ENCODE peak calls at places on chromosomes 3 and 15, in five cellular contexts. A, K, U, V and S are unnamed samples.
A peak's percentile ranks its signal among the peaks of the same experiment; 100 is the strongest.

GRCh38 chr15:65791335-65792129 is 561 bp downstream of the DENND4A start:
- DNase-seq in A (peak; percentile 54), U (peak; percentile 65), V (no peak), K (no peak), S (peak; percentile 56)

GRCh38 chr3:163185721-163186350 is 1689.2 kb downstream of the OTOL1 start:
- DNase-seq in U (no peak), K (no peak), V (no peak), A (no peak), S (no peak)

GRCh38 chr3:158802399-158803023 is 657 bp downstream of the MFSD1 start:
- DNase-seq in V (no peak), K (no peak), U (no peak), A (no peak), S (no peak)

GRCh38 chr15:56732881-56733130 is 503 bp downstream of the ZNF280D start:
- DNase-seq in U (peak; percentile 8), V (no peak), A (peak; percentile 23), K (no peak), S (peak; percentile 78)

GRCh38 chr3:121414924-121415323 is 130.9 kb downstream of the POLQ start:
- DNase-seq in A (no peak), K (no peak), V (no peak), U (no peak), S (no peak)

GRCh38 chr3:174869448-174869847 is 10.3 kb downstream of the NAALADL2 start:
- DNase-seq in A (no peak), K (no peak), U (no peak), V (no peak), S (no peak)

GRCh38 chr3:171261487-171261886 is 198.7 kb downstream of the TNIK start:
- DNase-seq in A (peak; percentile 19), K (no peak), V (no peak), U (no peak), S (peak; percentile 63)

GRCh38 chr3:113245775-113246174 is 34.4 kb downstream of the BOC start:
- DNase-seq in V (no peak), U (no peak), A (no peak), K (no peak), S (no peak)

GRCh38 chr15:39125904-39126303 is 455.0 kb upstream of the THBS1 start:
- DNase-seq in A (peak; percentile 32), U (peak; percentile 62), K (no peak), V (peak; percentile 65), S (peak; percentile 75)

GRCh38 chr15:70100495-70101331 is 3.0 kb upstream of the TLE3 start:
- DNase-seq in A (peak; percentile 58), K (no peak), U (peak; percentile 12), V (peak; percentile 55), S (peak; percentile 53)

GRCh38 chr3:3689601-3690375 is 109.4 kb upstream of the LRRN1 start:
- DNase-seq in U (no peak), V (no peak), A (no peak), K (no peak), S (no peak)

GRCh38 chr3:98022978-98023820 is 11.9 kb downstream of the GABRR3 start:
- DNase-seq in A (peak; percentile 43), V (peak; percentile 51), U (peak; percentile 56), K (no peak), S (peak; percentile 66)

GRCh38 chr15:88394553-88395159 is 72.5 kb downstream of the MRPL46 start:
- DNase-seq in A (no peak), U (no peak), K (no peak), V (no peak), S (no peak)

GRCh38 chr15:100159436-100159835 is 182.3 kb downstream of the ADAMTS17 start:
- DNase-seq in U (no peak), V (no peak), K (no peak), A (no peak), S (no peak)

GRCh38 chr15:100160953-100161352 is 180.8 kb downstream of the ADAMTS17 start:
- DNase-seq in U (no peak), K (no peak), V (no peak), A (no peak), S (no peak)

GRCh38 chr15:100166313-100166712 is 175.5 kb downstream of the ADAMTS17 start:
- DNase-seq in U (no peak), K (no peak), A (no peak), V (no peak), S (no peak)

GRCh38 chr15:100167884-100168375 is 173.8 kb downstream of the ADAMTS17 start:
- DNase-seq in U (no peak), V (no peak), K (no peak), A (no peak), S (no peak)

DNA sequence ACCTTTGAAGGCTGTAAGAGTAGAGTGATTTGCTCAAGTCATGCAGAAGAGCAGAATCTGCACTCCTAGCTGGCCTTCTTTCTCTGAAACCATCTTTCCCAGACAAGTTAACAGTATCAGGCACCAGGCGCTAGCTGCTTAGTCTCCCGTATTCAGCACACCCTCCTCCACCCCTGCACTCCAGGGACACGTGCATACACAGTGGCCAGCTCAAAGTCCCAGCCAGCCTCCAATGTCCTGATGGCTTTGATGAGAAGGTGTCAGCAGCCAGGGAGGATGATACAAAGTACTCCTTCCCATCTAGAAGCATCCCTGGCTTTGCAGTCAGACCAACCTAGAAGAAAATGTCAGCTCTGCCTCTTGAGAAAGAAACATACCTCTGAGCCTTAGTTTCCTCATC is 177.8 kb downstream of the ADAMTS17 start:
- DNase-seq in U (no peak), K (no peak), A (no peak), V (no peak), S (no peak)
- H3K4me1 ChIP-seq in U (peaks cover 8% of the 10 kb centered on the region), K (no peaks in the 10 kb centered on the region), A (no peaks in the 10 kb centered on the region), V (no peaks in the 10 kb centered on the region), S (no peaks in the 10 kb centered on the region)

GRCh38 chr3:156702367-156702766 is 28.0 kb downstream of the TIPARP start:
- DNase-seq in U (no peak), K (no peak), V (no peak), A (no peak), S (no peak)
- TF ChIP-seq MYC in U (no peak), K (no peak), V (no peak), A (no peak), S (no peak)

DNA sequence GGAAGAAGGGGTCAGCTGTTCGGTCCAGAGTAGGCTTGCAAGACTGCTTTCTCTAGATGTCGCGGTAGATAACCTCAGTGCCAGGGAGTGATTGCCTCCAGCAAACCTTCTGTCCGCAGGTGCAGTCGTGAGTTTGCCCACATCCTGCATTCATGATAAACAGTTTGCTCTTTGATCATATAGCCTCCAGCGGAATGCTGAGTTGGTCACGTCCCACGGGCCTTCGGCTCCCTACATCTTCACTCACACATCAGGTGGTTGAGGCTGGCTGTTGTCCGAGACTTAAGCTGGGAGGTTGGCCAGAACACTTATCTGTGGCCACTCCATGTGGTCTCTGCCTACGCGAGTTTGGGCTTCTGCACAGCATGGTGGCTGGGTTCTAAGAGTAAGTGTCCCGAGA is 62.1 kb upstream of the NR2C2 start:
- DNase-seq in K (no peak), U (no peak), V (no peak), A (no peak), S (no peak)
- H3K4me2 ChIP-seq in K (no peak overlapping the region), U (peak overlapping the region; percentile 23), V (no peak overlapping the region), A (no peak overlapping the region), S (no peak overlapping the region)

GRCh38 chr15:80699981-80700380 is 4.9 kb downstream of the ABHD17C start:
- DNase-seq in A (no peak), V (no peak), K (no peak), U (no peak), S (no peak)
- H3K4me1 ChIP-seq in A (peaks cover 16% of the 10 kb centered on the region), V (no peaks in the 10 kb centered on the region), K (no peaks in the 10 kb centered on the region), U (peaks cover 16% of the 10 kb centered on the region), S (peaks cover 10% of the 10 kb centered on the region)

DNA sequence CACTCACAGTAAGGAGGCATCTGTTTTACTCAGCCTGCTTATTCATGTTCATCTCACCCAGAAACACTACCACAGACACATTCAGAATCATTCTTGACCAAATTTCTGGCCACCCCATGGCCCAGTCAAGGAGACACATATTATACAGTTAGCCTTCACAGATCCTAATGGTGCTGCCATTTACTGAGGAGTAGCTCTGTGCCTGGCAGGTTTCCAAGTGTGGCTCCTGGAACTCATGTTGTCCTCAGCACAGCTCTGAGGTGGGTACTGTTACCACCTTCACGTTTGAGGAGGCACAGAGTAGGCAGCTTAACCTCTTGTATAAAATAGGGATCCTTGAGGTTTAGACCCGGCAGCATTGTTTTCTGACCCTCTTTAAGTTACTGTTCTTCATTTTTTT is 3.8 kb downstream of the TRAK1 start:
- DNase-seq in A (no peak), U (no peak), K (no peak), V (no peak), S (no peak)
- TF ChIP-seq MYC in A (no peak), U (no peak), K (no peak), V (no peak), S (no peak)

GRCh38 chr15:31004220-31004733 is 12.8 kb upstream of the MTMR10 start:
- DNase-seq in V (no peak), U (no peak), K (peak; percentile 99), A (no peak), S (peak; percentile 88)
- H3K4me2 ChIP-seq in V (no peak overlapping the region), U (no peak overlapping the region), K (peak overlapping the region; percentile 41), A (no peak overlapping the region), S (peak overlapping the region; percentile 49)

GRCh38 chr3:184822654-184823053 is 10.7 kb downstream of the VPS8 start:
- DNase-seq in A (no peak), V (no peak), U (no peak), K (no peak), S (no peak)

GRCh38 chr3:184821034-184821433 is 9.1 kb downstream of the VPS8 start:
- DNase-seq in A (no peak), U (no peak), V (no peak), K (no peak), S (no peak)

GRCh38 chr3:184822081-184822480 is 10.1 kb downstream of the VPS8 start:
- DNase-seq in A (no peak), V (no peak), K (no peak), U (no peak), S (no peak)

GRCh38 chr3:184827572-184827971 is 15.6 kb downstream of the VPS8 start:
- DNase-seq in A (no peak), U (no peak), K (no peak), V (peak; percentile 27), S (no peak)

GRCh38 chr3:184825456-184825855 is 13.5 kb downstream of the VPS8 start:
- DNase-seq in V (no peak), U (no peak), A (no peak), K (no peak), S (no peak)
- H3K4me1 ChIP-seq in V (no peaks in the 10 kb centered on the region), U (no peaks in the 10 kb centered on the region), A (no peaks in the 10 kb centered on the region), K (no peaks in the 10 kb centered on the region), S (no peaks in the 10 kb centered on the region)